ENCODE peak calls at places on chromosomes 1 and 21, in four cellular contexts. R is GM12878, F is HepG2, Z is K562. S is an unnamed sample.

GRCh38 chr1:168706376-168706995 is 22.5 kb downstream of the DPT start:
- DNase-seq in Z (no peak), F (no peak), R (no peak), S (no peak)

GRCh38 chr1:151839457-151840409 is at the start of gene C2CD4D:
- DNase-seq in R (peak), Z (no peak), F (peak), S (peak)

GRCh38 chr21:35993875-35994490 is 66.3 kb downstream of the SETD4 start:
- DNase-seq in F (no peak), Z (no peak), R (no peak), S (no peak)

GRCh38 chr1:218525451-218526197 is 180.5 kb downstream of the TGFB2 start:
- DNase-seq in Z (no peak), F (no peak), R (no peak), S (no peak)

GRCh38 chr1:67840449-67840848 is 7.2 kb upstream of the GNG12 start:
- DNase-seq in R (no peak), Z (no peak), F (no peak), S (no peak)

GRCh38 chr1:219173758-219174671 is at the start of gene LYPLAL1:
- DNase-seq in Z (peak), R (peak), F (peak), S (peak)

GRCh38 chr1:25694167-25694566 is 77.6 kb downstream of the MAN1C1 start:
- DNase-seq in Z (no peak), F (no peak), R (no peak), S (no peak)

GRCh38 chr1:33219886-33220661 is 36.2 kb upstream of the ZNF362 start:
- DNase-seq in R (no peak), Z (no peak), F (no peak), S (peak)

GRCh38 chr21:46116846-46117585 is 19.1 kb downstream of the COL6A2 start:
- DNase-seq in R (no peak), F (no peak), Z (no peak), S (no peak)

GRCh38 chr1:164561461-164561860 is 2.5 kb downstream of the PBX1 start:
- DNase-seq in R (no peak), Z (no peak), F (no peak), S (no peak)

GRCh38 chr1:217369271-217369981 is 261.5 kb downstream of the GPATCH2 start:
- DNase-seq in F (no peak), Z (no peak), R (peak), S (no peak)

GRCh38 chr1:1020000-1020404 is at the start of gene AGRN:
- DNase-seq in Z (peak), R (no peak), F (no peak), S (no peak)

GRCh38 chr1:176989023-176989422 is 175.5 kb downstream of the ASTN1 start:
- DNase-seq in F (no peak), R (no peak), Z (no peak), S (no peak)

GRCh38 chr1:87296220-87296619 is 32.5 kb upstream of the LMO4 start:
- DNase-seq in R (no peak), F (no peak), Z (no peak), S (no peak)

GRCh38 chr1:87292684-87293493 is 35.8 kb upstream of the LMO4 start:
- DNase-seq in Z (peak), R (no peak), F (peak), S (peak)

GRCh38 chr1:87295720-87296119 is 33.0 kb upstream of the LMO4 start:
- DNase-seq in F (no peak), R (no peak), Z (no peak), S (no peak)

GRCh38 chr1:87294633-87295032 is 34.0 kb upstream of the LMO4 start:
- DNase-seq in Z (no peak), F (no peak), R (no peak), S (no peak)

GRCh38 chr1:87291107-87291506 is 37.6 kb upstream of the LMO4 start:
- DNase-seq in F (no peak), Z (no peak), R (no peak), S (no peak)
- TF ChIP-seq SRF in F (no peak), Z (no peak), R (no peak), S (no peak)

GRCh38 chr1:203511513-203511912 is 17.6 kb downstream of the OPTC start:
- DNase-seq in F (no peak), R (no peak), Z (no peak), S (no peak)
- H3K9ac ChIP-seq in F (no peak), R (no peak), Z (no peak), S (no peak)

DNA sequence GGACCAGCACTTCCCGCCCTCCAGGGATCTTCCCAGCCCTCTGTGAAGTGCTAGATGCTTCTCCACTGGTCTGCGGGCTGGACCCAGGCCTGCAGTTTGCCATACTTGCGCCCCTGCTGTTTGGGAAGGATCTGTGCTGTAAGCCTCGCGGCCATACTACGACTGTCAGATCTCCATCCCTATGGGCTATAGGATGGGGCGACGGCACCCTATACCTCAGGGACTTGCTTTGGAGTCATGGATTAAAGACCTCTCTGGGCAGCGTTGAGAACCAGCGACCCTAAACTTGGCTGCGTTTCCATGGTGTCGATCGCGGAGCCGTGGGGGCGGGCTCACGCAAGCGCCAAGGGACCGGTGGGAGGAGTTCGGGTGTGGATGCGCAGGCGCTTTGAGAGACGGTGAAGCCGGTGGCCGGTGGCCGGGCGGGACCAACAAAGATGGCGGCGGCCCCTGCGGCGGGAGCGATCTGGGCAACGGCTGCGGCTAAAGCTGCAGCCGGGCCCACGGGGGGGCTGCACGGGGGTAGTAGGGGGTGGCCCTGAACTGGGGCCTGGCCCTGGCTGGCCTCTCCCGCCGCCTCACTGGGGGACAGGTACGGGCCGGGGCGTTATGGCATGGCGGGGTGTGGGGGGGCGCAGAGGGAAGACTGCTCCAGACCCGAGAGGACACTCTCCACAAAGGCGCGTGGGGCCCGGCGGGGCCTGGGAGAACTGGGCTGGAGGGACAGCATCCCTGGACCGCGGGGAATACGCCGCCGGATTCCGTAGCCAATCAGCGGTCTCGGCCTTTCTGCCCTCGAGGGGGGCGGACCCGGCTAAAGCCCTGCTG is at the start of gene USP21:
- DNase-seq in Z (peak), F (peak), R (peak), S (peak)
- TF ChIP-seq REST in Z (no peak), F (peak), R (no peak), S (no peak)

GRCh38 chr1:50417946-50418599 is 5.2 kb downstream of the DMRTA2 start:
- DNase-seq in R (no peak), F (no peak), Z (no peak), S (no peak)
- TF ChIP-seq SRF in R (no peak), F (no peak), Z (no peak), S (no peak)

DNA sequence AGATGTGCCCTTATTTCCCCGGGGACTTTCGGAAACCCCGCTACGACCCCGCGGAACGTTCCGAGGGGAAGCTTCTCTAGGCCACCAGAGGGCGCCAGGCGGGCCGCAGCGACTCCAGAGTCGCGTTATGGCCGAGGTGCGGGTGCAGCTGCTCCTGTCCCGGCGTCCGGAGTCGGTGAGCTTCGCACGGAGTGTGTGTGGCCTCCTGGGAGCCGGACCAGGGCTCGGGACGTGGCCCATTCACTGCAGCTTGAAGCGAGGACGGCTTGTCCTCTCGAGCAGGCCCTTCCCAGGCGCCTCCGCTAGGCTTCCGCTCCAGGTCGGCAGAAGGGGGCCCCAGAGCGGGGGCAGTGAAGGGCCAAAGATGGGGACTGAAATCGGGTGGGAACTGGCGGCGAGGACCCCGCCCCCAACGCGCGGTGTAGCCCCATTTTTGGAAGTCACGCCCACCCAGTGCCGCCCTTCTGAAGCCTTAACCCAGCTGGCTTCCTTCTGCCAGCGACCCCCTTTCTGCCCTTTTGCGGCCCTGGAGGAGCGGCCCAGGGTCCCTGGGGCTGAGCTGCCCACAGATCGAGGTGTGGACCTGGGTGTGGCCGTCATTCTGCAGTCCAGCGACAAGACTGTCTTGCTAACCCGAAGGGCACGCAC is at the start of gene NUDT17:
- DNase-seq in F (peak), R (no peak), Z (peak), S (peak)
- H3K9ac ChIP-seq in F (peak), R (peak), Z (peak), S (peak)

GRCh38 chr1:91021686-91022517 is at the start of gene ZNF644:
- DNase-seq in Z (peak), F (peak), R (peak), S (peak)
- TF ChIP-seq REST in Z (no peak), F (no peak), R (no peak), S (no peak)

GRCh38 chr1:36134805-36135339 is 9.8 kb upstream of the COL8A2 start:
- DNase-seq in R (no peak), F (peak), Z (peak), S (no peak)
- TF ChIP-seq SRF in R (no peak), F (no peak), Z (no peak), S (no peak)

DNA sequence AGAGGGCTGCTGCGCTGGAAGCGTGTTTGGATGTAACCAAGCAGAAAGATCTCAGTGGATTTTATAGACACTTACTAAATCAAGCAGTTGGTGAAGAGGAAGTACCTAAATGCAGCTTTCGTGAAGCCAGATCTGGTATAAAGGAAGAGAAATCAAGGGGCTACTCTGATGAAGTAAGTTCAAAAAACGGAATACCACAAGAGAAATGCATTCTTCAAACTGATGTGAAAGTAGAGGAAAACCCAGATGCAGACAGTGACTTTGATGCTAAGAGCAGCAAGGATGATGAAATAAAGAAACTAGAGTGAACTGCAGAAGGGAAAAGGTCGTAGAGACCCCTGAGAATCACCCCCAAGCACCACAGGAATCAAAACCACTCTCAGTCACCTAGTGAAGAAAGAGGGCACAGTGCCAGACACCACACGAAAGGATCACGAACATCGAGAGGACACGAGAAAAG is 40.8 kb upstream of the NEXN start:
- DNase-seq in Z (no peak), R (peak), F (no peak), S (no peak)
- H3K9ac ChIP-seq in Z (no peak), R (no peak), F (no peak), S (no peak)

GRCh38 chr1:17887646-17888395 is 132.7 kb downstream of the ACTL8 start:
- DNase-seq in R (no peak), Z (no peak), F (no peak), S (no peak)

GRCh38 chr1:17885663-17886062 is 130.5 kb downstream of the ACTL8 start:
- DNase-seq in R (no peak), Z (no peak), F (no peak), S (no peak)

GRCh38 chr1:17883662-17884395 is 128.7 kb downstream of the ACTL8 start:
- DNase-seq in Z (no peak), R (no peak), F (no peak), S (no peak)

GRCh38 chr1:17886838-17887441 is 131.8 kb downstream of the ACTL8 start:
- DNase-seq in F (no peak), Z (no peak), R (no peak), S (no peak)

DNA sequence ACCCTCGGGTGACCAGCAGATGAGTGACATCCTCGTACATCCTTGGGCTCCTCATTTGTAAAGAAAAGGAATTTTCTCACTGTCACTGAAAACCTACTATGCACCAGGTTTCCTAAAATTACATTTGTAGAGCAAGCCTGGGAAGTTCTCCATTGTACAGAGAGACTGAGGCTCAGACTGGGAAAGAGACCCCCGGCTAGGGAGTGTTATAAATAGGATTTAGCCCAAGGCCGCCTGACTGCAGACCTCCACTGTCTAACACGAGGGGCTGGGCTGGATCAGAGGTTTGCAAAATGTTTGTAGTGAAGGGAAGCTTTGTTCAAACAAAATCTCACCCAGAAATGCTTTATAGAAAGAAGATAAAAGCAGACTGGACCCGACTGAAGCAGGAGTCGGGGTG is 131.2 kb downstream of the ACTL8 start:
- DNase-seq in Z (no peak), R (no peak), F (no peak), S (no peak)
- TF ChIP-seq REST in Z (no peak), R (no peak), F (no peak), S (no peak)

DNA sequence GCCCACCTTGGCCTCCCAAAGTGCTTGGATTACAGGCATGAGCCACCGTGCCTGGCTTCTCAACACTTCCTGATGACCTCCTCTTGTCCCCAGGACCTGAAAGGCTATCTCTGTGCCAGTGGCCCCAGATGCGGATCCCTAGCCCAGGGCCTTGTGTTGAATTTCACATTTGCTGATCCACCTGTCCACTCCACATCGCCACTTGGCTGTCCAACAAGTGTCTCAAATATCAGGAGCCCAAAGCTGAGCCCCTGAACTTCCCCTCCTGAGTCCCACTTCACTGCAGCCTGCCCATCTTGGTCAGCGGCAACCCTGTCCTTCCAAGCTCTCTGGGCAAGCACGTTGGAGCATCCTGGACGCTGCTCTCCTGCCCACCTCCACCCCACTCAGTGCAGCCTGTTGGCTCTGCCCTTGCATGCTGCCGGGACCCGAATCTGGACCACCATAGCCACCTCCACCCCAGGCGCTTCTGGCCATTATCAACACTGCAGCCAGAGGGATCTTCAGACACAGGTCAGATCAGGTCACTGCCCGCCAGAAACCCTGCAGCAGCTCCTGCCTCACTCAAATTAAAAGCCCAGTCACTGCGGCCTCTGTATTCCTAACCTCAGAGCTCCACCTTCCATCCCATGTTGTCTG is 352.5 kb upstream of the VAMP3 start:
- DNase-seq in Z (no peak), R (no peak), F (no peak), S (no peak)
- TF ChIP-seq SRF in Z (no peak), R (no peak), F (no peak), S (no peak)